ENCODE peak calls at places on chromosomes 16 and 17, in ten cellular contexts. W is astrocyte of the cerebellum; L is neural progenitor cell; Z is stimulated activated CD4-positive, alpha-beta T cell treated with anti-CD3 and anti-CD28 coated beads, Interleukin-4, amount 100 ng/mL, for 1 hour; S is GM10248; M is activated CD4-positive, CD25-positive, alpha-beta regulatory T cell; F is NAMALWA; I is activated CD4-positive, alpha-beta T cell treated with anti-CD3 and anti-CD28 coated beads for 24 hours; Q is cardiac fibroblast; J is cardiac septum. C is an unnamed sample.

GRCh38 chr17:4247361-4247980 is 16.3 kb downstream of the ANKFY1 start:
- DNase-seq in M (no peak), Q (no peak), L (no peak), W (no peak), Z (no peak), I (no peak), S (no peak), F (no peak), J (no peak), C (no peak)

GRCh38 chr17:46771601-46772012 is 46.9 kb downstream of the WNT3 start:
- DNase-seq in Z (peak), S (peak), Q (no peak), F (peak), I (no peak), L (no peak), M (no peak), W (no peak), J (no peak), C (no peak)

GRCh38 chr17:14144513-14144912 is 75.2 kb downstream of the COX10 start:
- DNase-seq in I (no peak), Z (no peak), L (no peak), F (no peak), J (no peak), M (no peak), Q (peak), W (no peak), S (no peak), C (no peak)

GRCh38 chr16:17899141-17899540 is 428.4 kb upstream of the XYLT1 start:
- DNase-seq in S (no peak), L (no peak), Z (no peak), M (no peak), I (no peak), Q (no peak), W (no peak), F (no peak), J (no peak), C (no peak)

GRCh38 chr17:76918811-76919210 is 50.6 kb downstream of the MGAT5B start:
- DNase-seq in S (no peak), Q (no peak), W (no peak), I (no peak), Z (no peak), F (no peak), M (no peak), J (no peak), L (no peak), C (no peak)

GRCh38 chr16:27314161-27314723 is 468 bp downstream of the IL4R start:
- DNase-seq in M (no peak), W (peak), L (no peak), S (peak), Z (peak), J (peak), F (peak), Q (peak), I (peak), C (peak)

GRCh38 chr16:90019543-90020259 is 445 bp upstream of the DBNDD1 start:
- DNase-seq in S (peak), Q (peak), F (peak), Z (peak), M (peak), L (peak), J (no peak), I (peak), W (peak), C (no peak)

GRCh38 chr17:82616021-82616703 is 32.1 kb downstream of the WDR45B start:
- DNase-seq in L (no peak), Q (no peak), W (no peak), S (no peak), F (no peak), M (no peak), J (no peak), Z (no peak), I (no peak), C (no peak)

GRCh38 chr16:2988590-2989099 is 8.4 kb upstream of the PKMYT1 start:
- DNase-seq in Z (no peak), F (no peak), S (no peak), J (no peak), M (no peak), W (no peak), L (no peak), Q (no peak), I (no peak), C (no peak)

GRCh38 chr17:39979865-39980401 is 674 bp upstream of the PSMD3 start:
- DNase-seq in Z (peak), F (peak), L (peak), S (no peak), M (no peak), Q (no peak), W (no peak), J (no peak), I (no peak), C (no peak)

GRCh38 chr17:77708049-77708448 is 250.5 kb upstream of the TNRC6C start:
- DNase-seq in S (no peak), F (no peak), I (no peak), Z (no peak), Q (no peak), W (no peak), L (no peak), M (no peak), J (peak), C (no peak)

GRCh38 chr17:74130276-74130675 is 73.2 kb upstream of the RPL38 start:
- DNase-seq in Z (no peak), S (no peak), W (no peak), J (no peak), Q (no peak), L (no peak), F (no peak), I (no peak), M (no peak), C (no peak)

GRCh38 chr16:55572439-55572838 is 6.0 kb downstream of the CAPNS2 start:
- DNase-seq in S (no peak), F (no peak), Z (no peak), J (no peak), Q (peak), W (no peak), I (no peak), M (no peak), L (no peak), C (no peak)

GRCh38 chr16:61214780-61215179 is 821.5 kb downstream of the CDH8 start:
- DNase-seq in F (no peak), S (no peak), L (no peak), I (no peak), Z (no peak), Q (no peak), M (no peak), W (no peak), J (no peak), C (no peak)

GRCh38 chr17:44417553-44417952 is 28.1 kb upstream of the ITGA2B start:
- DNase-seq in J (no peak), W (peak), Q (peak), M (no peak), F (no peak), L (no peak), S (peak), I (no peak), Z (no peak), C (no peak)

GRCh38 chr16:14405611-14406537 is 224.2 kb downstream of the PARN start:
- DNase-seq in S (peak), Q (no peak), M (no peak), Z (peak), L (peak), I (no peak), F (peak), W (no peak), J (no peak), C (no peak)

GRCh38 chr17:49821916-49822315 is 26.0 kb downstream of the TAC4 start:
- DNase-seq in W (no peak), F (no peak), Z (no peak), I (no peak), J (no peak), Q (no peak), S (no peak), M (no peak), L (no peak), C (no peak)

GRCh38 chr16:26985100-26986065 is 81.3 kb upstream of the C16orf82 start:
- DNase-seq in L (no peak), M (no peak), Z (no peak), F (no peak), I (no peak), Q (no peak), J (no peak), W (no peak), S (no peak), C (no peak)

C was measured in activated naive CD4-positive, alpha-beta T cell treated with anti-CD3 and anti-CD28 coated beads, Interleukin-2, amount 50 U/mL, for 72 hours.